ENCODE peak calls at places on chromosomes 2 and 18, in eight cellular contexts. One of them, this sample, is unnamed.

GRCh38 chr2:10385933-10386773 is 62.0 kb downstream of the ODC1 start:
- DNase-seq in heart right ventricle: no peak
- DNase-seq in IMR-90: peak; percentile 75
- DNase-seq in GM13976: no peak
- DNase-seq in pancreas: no peak
- DNase-seq in GM23338: no peak
- DNase-seq in heart left ventricle: no peak
- DNase-seq in CD4-positive, alpha-beta T cell: no peak
- DNase-seq in this sample: no peak

GRCh38 chr18:77124452-77124922 is 8.1 kb downstream of the MBP start:
- DNase-seq in IMR-90: no peak
- DNase-seq in GM23338: peak; percentile 52
- DNase-seq in heart right ventricle: no peak
- DNase-seq in CD4-positive, alpha-beta T cell: peak; percentile 55
- DNase-seq in heart left ventricle: no peak
- DNase-seq in GM13976: peak; percentile 75
- DNase-seq in pancreas: no peak
- DNase-seq in this sample: peak; percentile 62

GRCh38 chr2:30722936-30723725 is 84.1 kb downstream of the CAPN13 start:
- DNase-seq in CD4-positive, alpha-beta T cell: no peak
- DNase-seq in IMR-90: no peak
- DNase-seq in heart right ventricle: no peak
- DNase-seq in heart left ventricle: no peak
- DNase-seq in pancreas: no peak
- DNase-seq in GM13976: no peak
- DNase-seq in GM23338: no peak
- DNase-seq in this sample: no peak

GRCh38 chr2:73243884-73244570 is 9.9 kb downstream of the CCT7 start:
- DNase-seq in CD4-positive, alpha-beta T cell: no peak
- DNase-seq in heart left ventricle: no peak
- DNase-seq in GM23338: no peak
- DNase-seq in GM13976: no peak
- DNase-seq in pancreas: no peak
- DNase-seq in heart right ventricle: peak; percentile 29
- DNase-seq in IMR-90: peak; percentile 63
- DNase-seq in this sample: no peak

GRCh38 chr2:46770622-46771021 is 145.0 kb downstream of the MCFD2 start:
- DNase-seq in GM23338: no peak
- DNase-seq in heart left ventricle: no peak
- DNase-seq in CD4-positive, alpha-beta T cell: no peak
- DNase-seq in heart right ventricle: no peak
- DNase-seq in GM13976: no peak
- DNase-seq in pancreas: no peak
- DNase-seq in IMR-90: peak; percentile 96
- DNase-seq in this sample: no peak

GRCh38 chr18:69636529-69637301 is 236.0 kb downstream of the DOK6 start:
- DNase-seq in pancreas: no peak
- DNase-seq in CD4-positive, alpha-beta T cell: no peak
- DNase-seq in heart left ventricle: no peak
- DNase-seq in heart right ventricle: no peak
- DNase-seq in GM13976: peak; percentile 8
- DNase-seq in IMR-90: no peak
- DNase-seq in GM23338: peak; percentile 66
- DNase-seq in this sample: no peak

GRCh38 chr2:66574701-66575624 is 140.0 kb downstream of the MEIS1 start:
- DNase-seq in IMR-90: peak; percentile 91
- DNase-seq in GM23338: peak; percentile 96
- DNase-seq in CD4-positive, alpha-beta T cell: no peak
- DNase-seq in GM13976: peak; percentile 35
- DNase-seq in heart left ventricle: peak; percentile 68
- DNase-seq in pancreas: peak; percentile 84
- DNase-seq in heart right ventricle: peak; percentile 77
- DNase-seq in this sample: no peak

GRCh38 chr2:19033240-19033639 is 325.2 kb downstream of the OSR1 start:
- DNase-seq in IMR-90: peak; percentile 26
- DNase-seq in GM13976: no peak
- DNase-seq in heart right ventricle: peak; percentile 39
- DNase-seq in heart left ventricle: peak; percentile 35
- DNase-seq in GM23338: no peak
- DNase-seq in pancreas: no peak
- DNase-seq in CD4-positive, alpha-beta T cell: no peak
- DNase-seq in this sample: no peak

GRCh38 chr2:20624156-20624883 is 26.6 kb downstream of the HS1BP3 start:
- DNase-seq in pancreas: no peak
- DNase-seq in GM13976: no peak
- DNase-seq in heart left ventricle: peak; percentile 18
- DNase-seq in IMR-90: no peak
- DNase-seq in GM23338: no peak
- DNase-seq in CD4-positive, alpha-beta T cell: no peak
- DNase-seq in heart right ventricle: no peak
- DNase-seq in this sample: no peak

GRCh38 chr2:96832751-96833507 is 10.9 kb downstream of the ANKRD23 start:
- DNase-seq in GM23338: peak; percentile 91
- DNase-seq in heart right ventricle: peak; percentile 67
- DNase-seq in heart left ventricle: peak; percentile 64
- DNase-seq in pancreas: peak; percentile 92
- DNase-seq in CD4-positive, alpha-beta T cell: no peak
- DNase-seq in IMR-90: peak; percentile 64
- DNase-seq in GM13976: no peak
- DNase-seq in this sample: no peak

GRCh38 chr2:190984595-190984994 is 29.4 kb downstream of the STAT1 start:
- DNase-seq in CD4-positive, alpha-beta T cell: no peak
- DNase-seq in GM23338: no peak
- DNase-seq in heart left ventricle: no peak
- DNase-seq in GM13976: no peak
- DNase-seq in pancreas: no peak
- DNase-seq in IMR-90: peak; percentile 86
- DNase-seq in heart right ventricle: no peak
- DNase-seq in this sample: no peak

GRCh38 chr2:111663471-111663951 is 220.5 kb downstream of the ANAPC1 start:
- DNase-seq in CD4-positive, alpha-beta T cell: no peak
- DNase-seq in IMR-90: peak; percentile 41
- DNase-seq in heart left ventricle: no peak
- DNase-seq in GM13976: no peak
- DNase-seq in heart right ventricle: no peak
- DNase-seq in GM23338: no peak
- DNase-seq in pancreas: no peak
- DNase-seq in this sample: no peak
- TF ChIP-seq CTCF in CD4-positive, alpha-beta T cell: no peak
- TF ChIP-seq CTCF in IMR-90: peak; percentile 35
- TF ChIP-seq CTCF in heart left ventricle: peak; percentile 13
- TF ChIP-seq CTCF in GM13976: no peak
- TF ChIP-seq CTCF in heart right ventricle: no peak
- TF ChIP-seq CTCF in GM23338: no peak
- TF ChIP-seq CTCF in pancreas: no peak
- TF ChIP-seq CTCF in this sample: no peak

GRCh38 chr18:22981274-22982133 is 48.4 kb downstream of the RBBP8 start:
- DNase-seq in pancreas: no peak
- DNase-seq in IMR-90: no peak
- DNase-seq in CD4-positive, alpha-beta T cell: no peak
- DNase-seq in heart right ventricle: no peak
- DNase-seq in GM23338: no peak
- DNase-seq in heart left ventricle: no peak
- DNase-seq in GM13976: no peak
- DNase-seq in this sample: no peak

GRCh38 chr18:22987547-22988182 is 54.5 kb downstream of the RBBP8 start:
- DNase-seq in pancreas: no peak
- DNase-seq in heart left ventricle: no peak
- DNase-seq in GM13976: no peak
- DNase-seq in GM23338: no peak
- DNase-seq in heart right ventricle: no peak
- DNase-seq in IMR-90: no peak
- DNase-seq in CD4-positive, alpha-beta T cell: no peak
- DNase-seq in this sample: no peak

GRCh38 chr18:22985250-22985649 is 52.1 kb downstream of the RBBP8 start:
- DNase-seq in GM23338: no peak
- DNase-seq in heart left ventricle: no peak
- DNase-seq in GM13976: no peak
- DNase-seq in pancreas: no peak
- DNase-seq in IMR-90: peak; percentile 23
- DNase-seq in CD4-positive, alpha-beta T cell: no peak
- DNase-seq in heart right ventricle: no peak
- DNase-seq in this sample: no peak

GRCh38 chr18:22980394-22980793 is 47.3 kb downstream of the RBBP8 start:
- DNase-seq in pancreas: no peak
- DNase-seq in GM23338: peak; percentile 14
- DNase-seq in IMR-90: no peak
- DNase-seq in GM13976: no peak
- DNase-seq in heart right ventricle: no peak
- DNase-seq in CD4-positive, alpha-beta T cell: no peak
- DNase-seq in heart left ventricle: no peak
- DNase-seq in this sample: no peak

DNA sequence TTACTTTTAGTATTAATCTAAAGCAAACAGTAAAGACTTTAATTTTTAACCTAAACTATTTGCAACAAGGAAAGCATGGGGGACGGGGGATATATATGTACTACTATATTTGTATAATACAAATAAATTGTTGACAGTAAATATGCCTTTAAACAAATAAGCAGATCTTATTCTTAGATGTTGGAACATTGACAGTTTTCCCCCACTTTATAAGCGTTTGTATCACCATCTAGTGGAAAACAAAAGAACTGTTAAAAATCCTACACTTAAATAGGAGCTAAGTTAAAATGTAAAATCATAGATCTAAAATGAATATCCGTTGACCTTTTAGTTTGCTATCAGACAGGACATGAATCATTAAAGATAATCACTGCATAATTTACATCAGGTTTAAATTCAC is 50.0 kb downstream of the RBBP8 start:
- DNase-seq in CD4-positive, alpha-beta T cell: no peak
- DNase-seq in heart left ventricle: no peak
- DNase-seq in IMR-90: peak; percentile 64
- DNase-seq in GM13976: peak; percentile 23
- DNase-seq in pancreas: no peak
- DNase-seq in heart right ventricle: no peak
- DNase-seq in GM23338: peak; percentile 48
- DNase-seq in this sample: no peak
- TF ChIP-seq CTCF in CD4-positive, alpha-beta T cell: peak; percentile 68
- TF ChIP-seq CTCF in heart left ventricle: peak; percentile 65
- TF ChIP-seq CTCF in IMR-90: peak; percentile 66
- TF ChIP-seq CTCF in GM13976: no peak
- TF ChIP-seq CTCF in pancreas: peak; percentile 38
- TF ChIP-seq CTCF in heart right ventricle: peak; percentile 47
- TF ChIP-seq CTCF in GM23338: peak; percentile 71
- TF ChIP-seq CTCF in this sample: peak; percentile 59

DNA sequence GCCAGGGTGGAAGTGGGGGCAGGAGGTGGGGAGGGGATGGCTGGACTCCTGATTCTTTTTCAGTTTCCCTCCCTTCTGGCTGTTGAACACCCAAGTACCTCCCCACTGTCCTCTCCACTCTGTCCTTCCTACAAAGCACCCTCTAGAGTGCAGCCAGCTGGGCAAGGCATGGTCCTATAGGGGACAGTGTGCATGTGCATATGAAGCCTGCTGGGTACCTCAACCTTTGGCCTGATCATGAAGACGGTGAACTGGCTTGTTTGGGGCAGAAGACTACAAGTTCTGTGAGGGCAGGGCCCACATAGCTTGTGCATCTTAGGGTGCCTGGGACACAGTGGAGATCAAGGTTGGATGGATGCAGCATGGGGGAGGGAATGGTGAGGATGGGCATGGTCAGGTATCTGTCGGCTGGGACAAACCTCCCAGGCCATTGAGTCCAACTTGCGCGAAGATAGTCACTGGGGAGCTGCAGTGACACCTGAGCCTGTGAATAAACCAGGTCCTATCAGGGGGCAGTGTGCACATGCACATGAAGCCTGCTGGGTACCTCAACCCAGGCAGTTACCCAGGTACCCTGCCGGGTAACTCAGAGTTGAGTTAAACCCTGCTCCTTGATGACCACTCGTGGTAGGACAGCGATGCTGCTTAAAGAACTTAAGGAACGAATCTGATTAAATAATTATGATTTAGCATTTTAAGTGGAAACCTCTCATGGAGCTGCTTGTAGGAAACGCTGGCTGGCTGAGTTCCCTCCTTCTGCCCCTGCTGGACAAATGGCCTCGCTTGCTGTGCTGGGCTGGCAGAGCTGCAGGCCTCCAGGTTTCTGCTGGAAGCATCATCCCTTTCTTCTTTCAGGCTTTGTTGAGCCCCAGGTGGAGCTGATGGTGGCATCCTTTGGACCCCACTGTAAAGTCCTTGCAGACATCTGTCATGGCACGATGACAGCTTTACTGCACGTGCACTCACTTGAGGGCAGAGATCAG is 84.0 kb downstream of the POLR1A start:
- DNase-seq in IMR-90: no peak
- DNase-seq in heart right ventricle: no peak
- DNase-seq in GM23338: peak; percentile 34
- DNase-seq in heart left ventricle: no peak
- DNase-seq in pancreas: no peak
- DNase-seq in GM13976: no peak
- DNase-seq in CD4-positive, alpha-beta T cell: no peak
- DNase-seq in this sample: no peak
- TF ChIP-seq CTCF in IMR-90: no peak
- TF ChIP-seq CTCF in heart right ventricle: no peak
- TF ChIP-seq CTCF in GM23338: peak; percentile 16
- TF ChIP-seq CTCF in heart left ventricle: no peak
- TF ChIP-seq CTCF in pancreas: no peak
- TF ChIP-seq CTCF in GM13976: no peak
- TF ChIP-seq CTCF in CD4-positive, alpha-beta T cell: no peak
- TF ChIP-seq CTCF in this sample: no peak

DNA sequence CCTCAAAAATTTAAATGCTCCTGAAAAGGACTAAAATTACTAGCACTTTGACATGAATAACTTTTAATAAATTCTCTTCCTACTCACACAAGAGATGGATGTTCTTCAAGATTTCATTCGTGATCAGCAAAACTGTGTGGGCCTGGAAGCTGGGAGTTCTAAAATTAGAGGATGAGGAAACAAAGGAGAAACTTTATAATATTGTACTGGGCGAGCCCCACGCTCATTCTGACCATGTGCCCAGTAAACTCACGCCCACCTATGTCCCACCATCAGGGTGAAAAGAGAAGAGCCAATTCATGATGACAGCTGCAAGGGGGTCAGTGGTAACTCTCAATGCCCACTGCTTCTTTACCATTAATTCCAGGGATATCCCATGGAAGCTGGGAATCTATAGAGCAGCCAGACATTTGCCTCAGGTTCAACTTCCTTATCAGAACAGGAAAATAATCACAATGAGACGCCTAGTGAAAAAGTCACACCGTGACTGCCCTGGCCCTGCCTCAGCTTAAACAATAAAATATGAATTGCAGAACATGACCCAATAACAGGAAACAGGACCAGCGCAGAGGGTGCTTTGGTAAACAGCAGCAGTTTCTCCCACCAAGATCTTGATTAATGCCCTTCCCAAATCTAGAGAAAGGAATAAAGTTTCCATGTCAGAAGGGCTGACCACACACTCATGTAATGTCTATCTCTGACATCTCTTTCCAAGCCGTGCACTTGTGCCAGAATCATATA is 438.6 kb downstream of the TXNL1 start:
- DNase-seq in CD4-positive, alpha-beta T cell: no peak
- DNase-seq in heart right ventricle: peak; percentile 23
- DNase-seq in GM23338: no peak
- DNase-seq in IMR-90: no peak
- DNase-seq in pancreas: no peak
- DNase-seq in heart left ventricle: peak; percentile 25
- DNase-seq in GM13976: no peak
- DNase-seq in this sample: no peak
- TF ChIP-seq CTCF in CD4-positive, alpha-beta T cell: no peak
- TF ChIP-seq CTCF in heart right ventricle: no peak
- TF ChIP-seq CTCF in GM23338: no peak
- TF ChIP-seq CTCF in IMR-90: no peak
- TF ChIP-seq CTCF in pancreas: no peak
- TF ChIP-seq CTCF in heart left ventricle: no peak
- TF ChIP-seq CTCF in GM13976: no peak
- TF ChIP-seq CTCF in this sample: no peak